ENCODE peak calls at places on chromosomes 13 and 19, in nine cellular contexts. Z is activated naive CD4-positive, alpha-beta T cell; P is DMS53; R is WTC11; F is NCI-H345; Y is ELR; G is iris pigment epithelial cell; L is CD4-positive, alpha-beta T cell; T is HCEC 1CT. K is an unnamed sample.

GRCh38 chr19:7421941-7422744 is 66.7 kb downstream of the PEX11G start:
- DNase-seq in Z (no peak), P (no peak), R (no peak), F (no peak), Y (peak; percentile 75), G (no peak), L (no peak), T (no peak), K (no peak)

GRCh38 chr19:58382997-58383603 is 2.3 kb upstream of the ZNF837 start:
- DNase-seq in Z (no peak), P (no peak), R (no peak), F (no peak), Y (no peak), G (no peak), L (no peak), T (no peak), K (no peak)

GRCh38 chr13:30629527-30629926 is 11.8 kb downstream of the USPL1 start:
- DNase-seq in Z (no peak), P (no peak), R (no peak), F (no peak), Y (no peak), G (no peak), L (no peak), T (no peak), K (no peak)

GRCh38 chr19:6362024-6362344 is 653 bp downstream of the CLPP start:
- DNase-seq in Z (no peak), P (peak; percentile 41), R (no peak), F (no peak), Y (peak; percentile 27), G (no peak), L (no peak), T (peak; percentile 34), K (peak; percentile 34)

GRCh38 chr13:50357586-50358118 is 342.4 kb downstream of the KCNRG start:
- DNase-seq in Z (no peak), P (peak; percentile 95), R (no peak), F (peak; percentile 21), Y (peak; percentile 45), G (peak; percentile 87), L (no peak), T (peak; percentile 3), K (peak; percentile 70)

GRCh38 chr13:70985371-70985770 is 877.1 kb upstream of the KLHL1 start:
- DNase-seq in Z (no peak), P (no peak), R (no peak), F (no peak), Y (no peak), G (no peak), L (no peak), T (no peak), K (no peak)

GRCh38 chr13:44516771-44517170 is 59.4 kb downstream of the TSC22D1 start:
- DNase-seq in Z (no peak), P (peak; percentile 87), R (peak; percentile 28), F (no peak), Y (peak; percentile 6), G (no peak), L (no peak), T (no peak), K (no peak)

GRCh38 chr13:60790620-60791019 is 393.6 kb downstream of the TDRD3 start:
- DNase-seq in Z (no peak), P (no peak), R (peak; percentile 17), F (no peak), Y (no peak), G (no peak), L (no peak), T (no peak), K (no peak)

GRCh38 chr13:24693862-24694471 is 13.8 kb downstream of the ATP12A start:
- DNase-seq in Z (no peak), P (peak; percentile 90), R (peak; percentile 53), F (peak; percentile 63), Y (peak; percentile 68), G (peak; percentile 62), L (peak; percentile 17), T (peak; percentile 56), K (peak; percentile 28)

GRCh38 chr13:26465954-26466353 is 91.5 kb upstream of the WASF3 start:
- DNase-seq in Z (no peak), P (no peak), R (no peak), F (no peak), Y (no peak), G (no peak), L (no peak), T (no peak), K (no peak)

GRCh38 chr13:38872693-38873092 is 117.9 kb downstream of the STOML3 start:
- DNase-seq in Z (no peak), P (peak; percentile 63), R (peak; percentile 74), F (peak; percentile 6), Y (peak; percentile 50), G (peak; percentile 29), L (peak; percentile 7), T (peak; percentile 23), K (no peak)

GRCh38 chr19:35223084-35223790 is 5.3 kb downstream of the FAM187B start:
- DNase-seq in Z (no peak), P (no peak), R (no peak), F (no peak), Y (no peak), G (no peak), L (no peak), T (no peak), K (no peak)

GRCh38 chr19:30326076-30326710 is 46.0 kb upstream of the ZNF536 start:
- DNase-seq in Z (no peak), P (no peak), R (no peak), F (no peak), Y (no peak), G (no peak), L (no peak), T (no peak), K (no peak)

GRCh38 chr13:66562054-66562453 is 668.1 kb downstream of the PCDH9 start:
- DNase-seq in Z (no peak), P (no peak), R (no peak), F (no peak), Y (no peak), G (no peak), L (no peak), T (no peak), K (no peak)

GRCh38 chr13:87274209-87274819 is 396.9 kb upstream of the SLITRK5 start:
- DNase-seq in Z (no peak), P (peak; percentile 65), R (peak; percentile 49), F (peak; percentile 79), Y (peak; percentile 71), G (peak; percentile 28), L (no peak), T (peak; percentile 34), K (no peak)

GRCh38 chr13:97371486-97372109 is 62.4 kb upstream of the RAP2A start:
- DNase-seq in Z (no peak), P (no peak), R (no peak), F (no peak), Y (no peak), G (no peak), L (no peak), T (no peak), K (no peak)

GRCh38 chr19:1747285-1748114 is 5.8 kb upstream of the ONECUT3 start:
- DNase-seq in Z (no peak), P (peak; percentile 40), R (peak; percentile 70), F (no peak), Y (peak; percentile 94), G (peak; percentile 81), L (peak; percentile 29), T (peak; percentile 98), K (peak; percentile 65)